ENCODE peak calls at places on chromosomes 7 and 10, in nine cellular contexts. K, V, X, O, Z, G, A, E and B are unnamed samples. For H3K4me1, the result is how much of the 10 kb centered on the place peaks cover.

GRCh38 chr10:24272374-24272773 is 63.4 kb downstream of the KIAA1217 start:
- DNase-seq in K (no peak), V (no peak), X (no peak), O (no peak), Z (no peak), G (no peak), A (no peak), E (no peak), B (no peak)

GRCh38 chr10:116421815-116422214 is 5.8 kb upstream of the PNLIPRP3 start:
- DNase-seq in K (no peak), V (no peak), X (no peak), O (no peak), Z (no peak), G (no peak), A (no peak), E (no peak), B (no peak)

GRCh38 chr10:63409465-63410027 is 56.2 kb downstream of the JMJD1C start:
- DNase-seq in K (no peak), V (no peak), X (no peak), O (no peak), Z (peak), G (no peak), A (no peak), E (peak), B (no peak)

GRCh38 chr10:104057717-104058116 is 28.0 kb downstream of the COL17A1 start:
- DNase-seq in K (no peak), V (no peak), X (no peak), O (no peak), Z (no peak), G (no peak), A (no peak), E (no peak), B (no peak)

GRCh38 chr7:96203781-96204180 is 118.1 kb downstream of the SLC25A13 start:
- DNase-seq in K (no peak), V (no peak), X (no peak), O (no peak), Z (no peak), G (no peak), A (no peak), E (no peak), B (no peak)

GRCh38 chr7:99618726-99619125 is 2.0 kb downstream of the ZSCAN25 start:
- DNase-seq in K (peak), V (peak), X (no peak), O (no peak), Z (peak), G (no peak), A (no peak), E (no peak), B (no peak)

GRCh38 chr10:5811387-5811821 is 1.8 kb downstream of the GDI2 start:
- DNase-seq in K (no peak), V (peak), X (no peak), O (no peak), Z (no peak), G (no peak), A (no peak), E (peak), B (peak)

GRCh38 chr10:14050598-14050997 is 280.1 kb downstream of the FRMD4A start:
- DNase-seq in K (no peak), V (no peak), X (no peak), O (no peak), Z (no peak), G (no peak), A (no peak), E (no peak), B (no peak)

GRCh38 chr7:155166108-155166507 is 96.0 kb downstream of the HTR5A start:
- DNase-seq in K (no peak), V (no peak), X (no peak), O (no peak), Z (no peak), G (no peak), A (no peak), E (no peak), B (no peak)

GRCh38 chr10:100346765-100347567 is at the start of gene SCD:
- DNase-seq in K (peak), V (peak), X (peak), O (peak), Z (peak), G (peak), A (peak), E (peak), B (peak)

GRCh38 chr7:29642494-29643155 is 79.0 kb downstream of the PRR15 start:
- DNase-seq in K (no peak), V (no peak), X (no peak), O (no peak), Z (peak), G (no peak), A (no peak), E (no peak), B (no peak)

GRCh38 chr10:42970451-42971250 is 106.2 kb upstream of the RET start:
- DNase-seq in K (peak), V (no peak), X (peak), O (no peak), Z (no peak), G (no peak), A (peak), E (no peak), B (no peak)

GRCh38 chr10:22713853-22714523 is 390 bp downstream of the PIP4K2A start:
- DNase-seq in K (peak), V (no peak), X (no peak), O (peak), Z (peak), G (no peak), A (peak), E (peak), B (no peak)

GRCh38 chr10:69588358-69588757 is 15.1 kb upstream of the NEUROG3 start:
- DNase-seq in K (no peak), V (no peak), X (no peak), O (no peak), Z (no peak), G (no peak), A (no peak), E (no peak), B (no peak)

GRCh38 chr10:71708301-71708703 is 11.3 kb downstream of the C10orf105 start:
- DNase-seq in K (peak), V (peak), X (peak), O (peak), Z (peak), G (no peak), A (peak), E (peak), B (peak)

GRCh38 chr10:35208949-35209613 is 82.4 kb downstream of the CREM start:
- DNase-seq in K (no peak), V (no peak), X (no peak), O (no peak), Z (no peak), G (no peak), A (no peak), E (no peak), B (no peak)

GRCh38 chr7:137342340-137342739 is 1.2 kb downstream of the PTN start:
- DNase-seq in K (no peak), V (no peak), X (no peak), O (no peak), Z (no peak), G (no peak), A (no peak), E (no peak), B (no peak)

GRCh38 chr7:135803143-135803542 is 54.5 kb upstream of the FAM180A start:
- DNase-seq in K (no peak), V (peak), X (no peak), O (no peak), Z (no peak), G (no peak), A (no peak), E (no peak), B (no peak)

GRCh38 chr10:1546431-1547110 is 190.8 kb downstream of the ADARB2 start:
- DNase-seq in K (no peak), V (no peak), X (no peak), O (no peak), Z (no peak), G (no peak), A (no peak), E (no peak), B (no peak)

GRCh38 chr10:23694921-23695824 is 256.3 kb downstream of the OTUD1 start:
- DNase-seq in K (no peak), V (no peak), X (no peak), O (no peak), Z (peak), G (no peak), A (no peak), E (peak), B (peak)

GRCh38 chr7:25949672-25950487 is 202.1 kb upstream of the NFE2L3 start:
- DNase-seq in K (peak), V (no peak), X (peak), O (no peak), Z (peak), G (no peak), A (no peak), E (no peak), B (no peak)

GRCh38 chr10:118698421-118698820 is 56.3 kb downstream of the CACUL1 start:
- DNase-seq in K (peak), V (peak), X (no peak), O (peak), Z (peak), G (peak), A (peak), E (peak), B (no peak)

GRCh38 chr10:71773221-71773971 is at the start of gene VSIR:
- DNase-seq in K (peak), V (peak), X (peak), O (peak), Z (peak), G (peak), A (peak), E (peak), B (no peak)

GRCh38 chr10:68239596-68240150 is 7.8 kb upstream of the ATOH7 start:
- DNase-seq in K (no peak), V (no peak), X (no peak), O (no peak), Z (no peak), G (no peak), A (no peak), E (no peak), B (no peak)

GRCh38 chr7:117741962-117742361 is 131.3 kb downstream of the CTTNBP2 start:
- DNase-seq in K (no peak), V (no peak), X (no peak), O (no peak), Z (no peak), G (no peak), A (no peak), E (no peak), B (no peak)

GRCh38 chr7:26320878-26321277 is 29.2 kb downstream of the SNX10 start:
- DNase-seq in K (peak), V (no peak), X (no peak), O (no peak), Z (no peak), G (no peak), A (no peak), E (no peak), B (no peak)

GRCh38 chr7:155821851-155822250 is 9.6 kb upstream of the SHH start:
- DNase-seq in K (no peak), V (no peak), X (no peak), O (no peak), Z (no peak), G (no peak), A (no peak), E (no peak), B (no peak)

GRCh38 chr10:46298346-46299266 is 11.8 kb downstream of the ANTXRL start:
- DNase-seq in K (peak), V (no peak), X (no peak), O (no peak), Z (no peak), G (no peak), A (no peak), E (no peak), B (no peak)

GRCh38 chr7:30470783-30471182 is 7.8 kb downstream of the NOD1 start:
- DNase-seq in K (peak), V (peak), X (no peak), O (no peak), Z (peak), G (no peak), A (no peak), E (no peak), B (no peak)

GRCh38 chr10:21529236-21529910 is 3.9 kb upstream of the SKIDA1 start:
- DNase-seq in K (no peak), V (peak), X (no peak), O (no peak), Z (no peak), G (no peak), A (no peak), E (peak), B (no peak)
- H3K4me1 ChIP-seq in K (under half), V (under half), X (under half), O (under half), Z (under half), G (under half), A (under half), E (under half), B (under half)

GRCh38 chr10:124733566-124734245 is 10.5 kb downstream of the FAM53B start:
- DNase-seq in K (no peak), V (no peak), X (no peak), O (no peak), Z (no peak), G (no peak), A (no peak), E (no peak), B (no peak)

GRCh38 chr10:124734311-124735166 is 9.6 kb downstream of the FAM53B start:
- DNase-seq in K (peak), V (no peak), X (no peak), O (no peak), Z (peak), G (no peak), A (no peak), E (no peak), B (no peak)

GRCh38 chr10:124730790-124731189 is 13.4 kb downstream of the FAM53B start:
- DNase-seq in K (peak), V (no peak), X (no peak), O (no peak), Z (no peak), G (no peak), A (no peak), E (no peak), B (no peak)

GRCh38 chr10:124731551-124731950 is 12.6 kb downstream of the FAM53B start:
- DNase-seq in K (peak), V (no peak), X (no peak), O (no peak), Z (no peak), G (no peak), A (no peak), E (no peak), B (no peak)

GRCh38 chr10:124732931-124733536 is 11.1 kb downstream of the FAM53B start:
- DNase-seq in K (peak), V (no peak), X (no peak), O (no peak), Z (peak), G (peak), A (peak), E (no peak), B (no peak)
- H3K4me3 ChIP-seq in K (no peak), V (no peak), X (no peak), O (peak), Z (no peak), G (peak), A (no peak), E (no peak), B (no peak)

GRCh38 chr10:74282151-74282852 is 131.3 kb downstream of the ADK start:
- DNase-seq in K (no peak), V (no peak), X (no peak), O (no peak), Z (no peak), G (no peak), A (no peak), E (peak), B (no peak)

GRCh38 chr10:74282853-74283205 is 131.8 kb downstream of the ADK start:
- DNase-seq in K (no peak), V (peak), X (no peak), O (no peak), Z (no peak), G (no peak), A (no peak), E (no peak), B (no peak)
- H3K4me1 ChIP-seq in K (under half), V (under half), X (under half), O (under half), Z (under half), G (under half), A (under half), E (under half), B (under half)

GRCh38 chr10:99233680-99234018 is 2.0 kb downstream of the HPSE2 start:
- DNase-seq in K (no peak), V (no peak), X (no peak), O (no peak), Z (no peak), G (no peak), A (no peak), E (no peak), B (no peak)
- H3K4me3 ChIP-seq in K (no peak), V (peak), X (no peak), O (no peak), Z (peak), G (no peak), A (no peak), E (peak), B (peak)

GRCh38 chr10:15113766-15114165 is 16.6 kb downstream of the RPP38 start:
- DNase-seq in K (no peak), V (no peak), X (no peak), O (no peak), Z (no peak), G (no peak), A (no peak), E (no peak), B (no peak)

GRCh38 chr10:15118615-15119014 is 21.5 kb downstream of the RPP38 start:
- DNase-seq in K (no peak), V (no peak), X (no peak), O (no peak), Z (no peak), G (peak), A (no peak), E (no peak), B (no peak)

GRCh38 chr10:15120523-15120922 is 23.4 kb downstream of the RPP38 start:
- DNase-seq in K (no peak), V (no peak), X (no peak), O (no peak), Z (no peak), G (no peak), A (no peak), E (no peak), B (no peak)

GRCh38 chr10:15112657-15113056 is 15.5 kb downstream of the RPP38 start:
- DNase-seq in K (no peak), V (peak), X (no peak), O (no peak), Z (no peak), G (no peak), A (no peak), E (peak), B (peak)

DNA sequence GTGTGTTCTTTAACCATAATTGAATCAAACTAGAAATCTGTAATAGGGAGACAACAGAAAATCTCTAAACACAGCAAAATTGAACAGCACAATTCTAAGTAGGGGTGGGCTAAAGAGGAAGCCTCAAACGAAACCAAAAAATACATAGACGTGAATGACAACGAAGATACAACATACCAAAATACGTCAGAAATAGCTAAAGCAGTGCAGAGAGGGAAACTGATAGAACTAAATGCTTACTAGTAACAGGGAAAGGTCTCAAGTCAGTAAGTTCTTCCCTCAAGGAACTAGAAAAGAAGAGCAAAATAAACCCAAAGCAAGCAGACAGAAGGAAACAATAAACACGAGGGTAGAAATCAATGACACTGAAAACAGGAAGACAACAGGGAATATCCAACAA is 19.1 kb downstream of the RPP38 start:
- DNase-seq in K (no peak), V (no peak), X (no peak), O (no peak), Z (no peak), G (no peak), A (no peak), E (no peak), B (no peak)
- H3K4me1 ChIP-seq in K (under half), V (under half), X (under half), O (under half), Z (under half), G (under half), A (under half), E (under half), B (under half)

DNA sequence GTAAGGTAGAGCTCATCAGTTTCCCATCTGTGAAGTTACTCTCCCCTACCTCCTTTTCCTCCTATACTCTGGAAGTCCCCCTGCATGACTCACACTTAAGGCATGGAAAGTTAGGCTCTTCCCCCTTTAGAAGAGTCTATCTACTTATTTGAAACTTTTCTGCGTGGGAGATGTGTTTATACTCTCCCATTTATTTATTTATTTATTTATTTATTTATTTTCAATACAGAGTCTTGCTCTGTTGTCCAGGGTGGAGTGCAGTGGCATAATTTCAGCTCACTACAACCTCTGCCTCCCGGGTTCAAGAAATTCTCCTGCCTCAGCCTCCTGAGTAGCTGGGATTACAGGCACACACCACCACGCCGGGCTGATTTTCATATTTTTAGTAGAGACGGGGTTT is 107.5 kb upstream of the JCAD start:
- DNase-seq in K (no peak), V (no peak), X (no peak), O (no peak), Z (no peak), G (no peak), A (no peak), E (no peak), B (no peak)
- H3K4me3 ChIP-seq in K (no peak), V (no peak), X (no peak), O (no peak), Z (no peak), G (no peak), A (no peak), E (no peak), B (no peak)